ENCODE peak calls at places on chromosome 17, in five cellular contexts. One of them, this sample, is unnamed.

GRCh38 chr17:8563981-8564602 is 66.4 kb downstream of the MYH10 start:
- DNase-seq in HAP-1: no peak
- DNase-seq in ovary: no peak
- DNase-seq in neural progenitor cell: no peak
- DNase-seq in MM.1S: no peak
- DNase-seq in this sample: no peak

GRCh38 chr17:29344201-29344856 is 45.8 kb upstream of the TAOK1 start:
- DNase-seq in neural progenitor cell: no peak
- DNase-seq in HAP-1: no peak
- DNase-seq in ovary: no peak
- DNase-seq in MM.1S: no peak
- DNase-seq in this sample: no peak

GRCh38 chr17:44105483-44105882 is 18.0 kb downstream of the HDAC5 start:
- DNase-seq in ovary: no peak
- DNase-seq in MM.1S: no peak
- DNase-seq in neural progenitor cell: no peak
- DNase-seq in HAP-1: no peak
- DNase-seq in this sample: no peak

GRCh38 chr17:35089846-35090193 is 26.3 kb upstream of the RFFL start:
- DNase-seq in HAP-1: no peak
- DNase-seq in ovary: no peak
- DNase-seq in neural progenitor cell: peak; percentile 27
- DNase-seq in MM.1S: no peak
- DNase-seq in this sample: no peak

GRCh38 chr17:33765871-33766270 is 472.8 kb upstream of the ASIC2 start:
- DNase-seq in neural progenitor cell: no peak
- DNase-seq in ovary: no peak
- DNase-seq in MM.1S: no peak
- DNase-seq in HAP-1: no peak
- DNase-seq in this sample: no peak

GRCh38 chr17:65278050-65278819 is 141.1 kb downstream of the RGS9 start:
- DNase-seq in neural progenitor cell: peak; percentile 88
- DNase-seq in MM.1S: no peak
- DNase-seq in ovary: peak; percentile 31
- DNase-seq in HAP-1: peak; percentile 28
- DNase-seq in this sample: peak; percentile 44

GRCh38 chr17:68733241-68734176 is 132.3 kb upstream of the FAM20A start:
- DNase-seq in ovary: peak; percentile 40
- DNase-seq in HAP-1: no peak
- DNase-seq in neural progenitor cell: peak; percentile 35
- DNase-seq in MM.1S: no peak
- DNase-seq in this sample: no peak

GRCh38 chr17:80755650-80756405 is 211.2 kb downstream of the RPTOR start:
- DNase-seq in ovary: no peak
- DNase-seq in MM.1S: no peak
- DNase-seq in HAP-1: no peak
- DNase-seq in neural progenitor cell: no peak
- DNase-seq in this sample: no peak

GRCh38 chr17:68600881-68601564 is at the start of gene FAM20A:
- DNase-seq in neural progenitor cell: peak; percentile 59
- DNase-seq in HAP-1: peak; percentile 30
- DNase-seq in MM.1S: no peak
- DNase-seq in ovary: peak; percentile 54
- DNase-seq in this sample: no peak

GRCh38 chr17:66778531-66778930 is 56.4 kb upstream of the CACNG5 start:
- DNase-seq in HAP-1: no peak
- DNase-seq in neural progenitor cell: no peak
- DNase-seq in ovary: no peak
- DNase-seq in MM.1S: no peak
- DNase-seq in this sample: no peak

GRCh38 chr17:47199627-47200324 is 9.4 kb upstream of the MYL4 start:
- DNase-seq in MM.1S: peak; percentile 16
- DNase-seq in ovary: no peak
- DNase-seq in neural progenitor cell: no peak
- DNase-seq in HAP-1: no peak
- DNase-seq in this sample: no peak

GRCh38 chr17:58156839-58157803 is 8.9 kb downstream of the OR4D1 start:
- DNase-seq in ovary: no peak
- DNase-seq in MM.1S: no peak
- DNase-seq in neural progenitor cell: peak; percentile 77
- DNase-seq in HAP-1: no peak
- DNase-seq in this sample: no peak

GRCh38 chr17:62724398-62725146 is 83.5 kb downstream of the MARCHF10 start:
- DNase-seq in HAP-1: no peak
- DNase-seq in ovary: no peak
- DNase-seq in neural progenitor cell: no peak
- DNase-seq in MM.1S: peak; percentile 96
- DNase-seq in this sample: peak; percentile 53

GRCh38 chr17:66661411-66661843 is 173.5 kb upstream of the CACNG5 start:
- DNase-seq in HAP-1: no peak
- DNase-seq in MM.1S: no peak
- DNase-seq in neural progenitor cell: no peak
- DNase-seq in ovary: no peak
- DNase-seq in this sample: peak; percentile 30

GRCh38 chr17:44258811-44259351 is 9.1 kb downstream of the SLC4A1 start:
- DNase-seq in MM.1S: no peak
- DNase-seq in neural progenitor cell: no peak
- DNase-seq in HAP-1: no peak
- DNase-seq in ovary: no peak
- DNase-seq in this sample: no peak

GRCh38 chr17:7405413-7405881 is 1.6 kb upstream of the TMEM256 start:
- DNase-seq in ovary: peak; percentile 54
- DNase-seq in MM.1S: no peak
- DNase-seq in neural progenitor cell: peak; percentile 70
- DNase-seq in HAP-1: no peak
- DNase-seq in this sample: no peak

GRCh38 chr17:34580685-34581445 is 1.5 kb downstream of the TMEM132E start:
- DNase-seq in ovary: no peak
- DNase-seq in HAP-1: no peak
- DNase-seq in neural progenitor cell: peak; percentile 67
- DNase-seq in MM.1S: no peak
- DNase-seq in this sample: no peak

GRCh38 chr17:61831099-61831498 is 32.2 kb downstream of the BRIP1 start:
- DNase-seq in neural progenitor cell: no peak
- DNase-seq in HAP-1: no peak
- DNase-seq in MM.1S: no peak
- DNase-seq in ovary: no peak
- DNase-seq in this sample: no peak

GRCh38 chr17:6421700-6422604 is 13.0 kb downstream of the AIPL1 start:
- DNase-seq in ovary: peak; percentile 72
- DNase-seq in MM.1S: peak; percentile 75
- DNase-seq in HAP-1: peak; percentile 70
- DNase-seq in neural progenitor cell: peak; percentile 92
- DNase-seq in this sample: peak; percentile 61

GRCh38 chr17:57924677-57925076 is 30.5 kb downstream of the CUEDC1 start:
- DNase-seq in ovary: no peak
- DNase-seq in MM.1S: no peak
- DNase-seq in neural progenitor cell: no peak
- DNase-seq in HAP-1: no peak
- DNase-seq in this sample: no peak

GRCh38 chr17:58692239-58693055 is at the start of gene RAD51C:
- DNase-seq in ovary: peak; percentile 84
- DNase-seq in HAP-1: peak; percentile 82
- DNase-seq in neural progenitor cell: peak; percentile 69
- DNase-seq in MM.1S: peak; percentile 92
- DNase-seq in this sample: peak; percentile 65

GRCh38 chr17:57284583-57284982 is 28.3 kb downstream of the MSI2 start:
- DNase-seq in ovary: peak; percentile 84
- DNase-seq in neural progenitor cell: no peak
- DNase-seq in MM.1S: peak; percentile 38
- DNase-seq in HAP-1: no peak
- DNase-seq in this sample: no peak

GRCh38 chr17:1177099-1177996 is 2.4 kb downstream of the ABR start:
- DNase-seq in neural progenitor cell: no peak
- DNase-seq in HAP-1: no peak
- DNase-seq in MM.1S: no peak
- DNase-seq in ovary: no peak
- DNase-seq in this sample: no peak

GRCh38 chr17:65154770-65155589 is 17.8 kb downstream of the RGS9 start:
- DNase-seq in MM.1S: peak; percentile 53
- DNase-seq in ovary: no peak
- DNase-seq in neural progenitor cell: no peak
- DNase-seq in HAP-1: no peak
- DNase-seq in this sample: no peak

GRCh38 chr17:19345067-19345460 is 17.5 kb downstream of the B9D1 start:
- DNase-seq in neural progenitor cell: no peak
- DNase-seq in ovary: peak; percentile 10
- DNase-seq in MM.1S: no peak
- DNase-seq in HAP-1: no peak
- DNase-seq in this sample: no peak

GRCh38 chr17:40352044-40352778 is 12.3 kb downstream of the GJD3 start:
- DNase-seq in MM.1S: no peak
- DNase-seq in HAP-1: no peak
- DNase-seq in neural progenitor cell: no peak
- DNase-seq in ovary: no peak
- DNase-seq in this sample: no peak

GRCh38 chr17:28717578-28718316 is at the start of gene RAB34:
- DNase-seq in ovary: peak; percentile 86
- DNase-seq in HAP-1: no peak
- DNase-seq in MM.1S: no peak
- DNase-seq in neural progenitor cell: peak; percentile 99
- DNase-seq in this sample: peak; percentile 67

GRCh38 chr17:17819561-17819995 is 17.2 kb downstream of the SREBF1 start:
- DNase-seq in neural progenitor cell: no peak
- DNase-seq in ovary: peak; percentile 64
- DNase-seq in MM.1S: no peak
- DNase-seq in HAP-1: no peak
- DNase-seq in this sample: peak; percentile 66

GRCh38 chr17:57372156-57372555 is 115.8 kb downstream of the MSI2 start:
- DNase-seq in MM.1S: no peak
- DNase-seq in ovary: no peak
- DNase-seq in HAP-1: no peak
- DNase-seq in neural progenitor cell: no peak
- DNase-seq in this sample: no peak

GRCh38 chr17:80494547-80494946 is 18.1 kb upstream of the NPTX1 start:
- DNase-seq in HAP-1: no peak
- DNase-seq in MM.1S: no peak
- DNase-seq in ovary: no peak
- DNase-seq in neural progenitor cell: no peak
- DNase-seq in this sample: no peak

GRCh38 chr17:5819921-5820685 is 235.8 kb upstream of the NLRP1 start:
- DNase-seq in ovary: no peak
- DNase-seq in neural progenitor cell: no peak
- DNase-seq in MM.1S: no peak
- DNase-seq in HAP-1: no peak
- DNase-seq in this sample: no peak

GRCh38 chr17:42475853-42476252 is 17.2 kb downstream of the ATP6V0A1 start:
- DNase-seq in MM.1S: no peak
- DNase-seq in ovary: no peak
- DNase-seq in neural progenitor cell: no peak
- DNase-seq in HAP-1: no peak
- DNase-seq in this sample: no peak
- H3K36me3 ChIP-seq in MM.1S: peaks cover 11% of the 10 kb centered on the region
- H3K36me3 ChIP-seq in ovary: no peaks in the 10 kb centered on the region
- H3K36me3 ChIP-seq in neural progenitor cell: no peaks in the 10 kb centered on the region
- H3K36me3 ChIP-seq in HAP-1: peaks cover 46% of the 10 kb centered on the region
- H3K36me3 ChIP-seq in this sample: no peaks in the 10 kb centered on the region

DNA sequence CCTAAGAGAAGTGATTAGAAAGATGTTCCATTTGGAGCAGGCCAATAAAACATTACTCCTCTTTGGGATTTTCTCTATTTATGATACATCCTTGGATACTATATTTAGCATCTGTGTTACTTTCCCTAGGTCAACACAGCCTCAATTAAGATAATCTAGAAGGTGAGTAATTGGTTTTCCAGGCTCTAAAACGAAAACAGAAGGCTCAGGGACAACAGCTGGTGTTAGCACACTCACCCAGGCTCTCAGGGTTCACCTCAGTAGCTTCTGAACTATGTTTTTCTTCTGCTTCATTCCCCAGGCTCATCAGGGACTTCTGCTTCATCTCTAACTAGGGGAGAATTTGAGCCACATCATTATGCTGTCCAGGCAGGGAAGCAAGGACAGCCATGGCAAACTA is 76.6 kb downstream of the ZZEF1 start:
- DNase-seq in neural progenitor cell: no peak
- DNase-seq in HAP-1: no peak
- DNase-seq in MM.1S: no peak
- DNase-seq in ovary: no peak
- DNase-seq in this sample: no peak
- H3K36me3 ChIP-seq in neural progenitor cell: peaks cover 8% of the 10 kb centered on the region
- H3K36me3 ChIP-seq in HAP-1: peaks cover 46% of the 10 kb centered on the region
- H3K36me3 ChIP-seq in MM.1S: peaks cover 6% of the 10 kb centered on the region
- H3K36me3 ChIP-seq in ovary: no peaks in the 10 kb centered on the region
- H3K36me3 ChIP-seq in this sample: no peaks in the 10 kb centered on the region

GRCh38 chr17:75891605-75892555 is 4.9 kb downstream of the TRIM65 start:
- DNase-seq in ovary: no peak
- DNase-seq in MM.1S: no peak
- DNase-seq in HAP-1: no peak
- DNase-seq in neural progenitor cell: no peak
- DNase-seq in this sample: no peak

GRCh38 chr17:75891022-75891604 is 5.6 kb downstream of the TRIM65 start:
- DNase-seq in HAP-1: no peak
- DNase-seq in neural progenitor cell: peak; percentile 25
- DNase-seq in ovary: no peak
- DNase-seq in MM.1S: no peak
- DNase-seq in this sample: no peak

GRCh38 chr17:75894049-75894742 is 2.6 kb downstream of the TRIM65 start:
- DNase-seq in neural progenitor cell: peak; percentile 55
- DNase-seq in MM.1S: no peak
- DNase-seq in ovary: no peak
- DNase-seq in HAP-1: no peak
- DNase-seq in this sample: no peak

GRCh38 chr17:75892556-75893224 is 4.1 kb downstream of the TRIM65 start:
- DNase-seq in neural progenitor cell: no peak
- DNase-seq in ovary: no peak
- DNase-seq in MM.1S: no peak
- DNase-seq in HAP-1: no peak
- DNase-seq in this sample: no peak

GRCh38 chr17:75893305-75894048 is 3.3 kb downstream of the TRIM65 start:
- DNase-seq in MM.1S: no peak
- DNase-seq in ovary: no peak
- DNase-seq in HAP-1: no peak
- DNase-seq in neural progenitor cell: no peak
- DNase-seq in this sample: no peak
- H3K36me3 ChIP-seq in MM.1S: no peaks in the 10 kb centered on the region
- H3K36me3 ChIP-seq in ovary: no peaks in the 10 kb centered on the region
- H3K36me3 ChIP-seq in HAP-1: peaks cover 33% of the 10 kb centered on the region
- H3K36me3 ChIP-seq in neural progenitor cell: no peaks in the 10 kb centered on the region
- H3K36me3 ChIP-seq in this sample: no peaks in the 10 kb centered on the region

GRCh38 chr17:56171186-56171959 is 18.1 kb downstream of the ANKFN1 start:
- DNase-seq in ovary: no peak
- DNase-seq in neural progenitor cell: no peak
- DNase-seq in HAP-1: no peak
- DNase-seq in MM.1S: no peak
- DNase-seq in this sample: no peak
- H3K36me3 ChIP-seq in ovary: no peaks in the 10 kb centered on the region
- H3K36me3 ChIP-seq in neural progenitor cell: no peaks in the 10 kb centered on the region
- H3K36me3 ChIP-seq in HAP-1: no peaks in the 10 kb centered on the region
- H3K36me3 ChIP-seq in MM.1S: no peaks in the 10 kb centered on the region
- H3K36me3 ChIP-seq in this sample: no peaks in the 10 kb centered on the region

This sample was measured in prostate gland.